ENCODE peak calls at places on chromosomes 13 and 19, in ten cellular contexts. One of them, this sample, is unnamed.

GRCh38 chr13:59673301-59673700 is 490.4 kb downstream of the DIAPH3 start:
- DNase-seq in stomach: no peak
- DNase-seq in SW480: no peak
- DNase-seq in AG10803: peak; percentile 54
- DNase-seq in progenitor cell of endocrine pancreas: no peak
- DNase-seq in hypothalamus: no peak
- DNase-seq in osteocyte: no peak
- DNase-seq in NCI-H1436: no peak
- DNase-seq in lower lobe of right lung: no peak
- DNase-seq in stimulated activated CD8-positive, alpha-beta memory T cell treated with anti-CD3 and anti-CD28 coated beads, Interleukin-4, amount 100 ng/mL, for 1 hour: no peak
- DNase-seq in this sample: no peak

GRCh38 chr19:617551-618246 is 15.6 kb downstream of the POLRMT start:
- DNase-seq in stomach: no peak
- DNase-seq in SW480: no peak
- DNase-seq in AG10803: no peak
- DNase-seq in progenitor cell of endocrine pancreas: no peak
- DNase-seq in hypothalamus: no peak
- DNase-seq in osteocyte: no peak
- DNase-seq in NCI-H1436: no peak
- DNase-seq in lower lobe of right lung: no peak
- DNase-seq in stimulated activated CD8-positive, alpha-beta memory T cell treated with anti-CD3 and anti-CD28 coated beads, Interleukin-4, amount 100 ng/mL, for 1 hour: no peak
- DNase-seq in this sample: no peak

GRCh38 chr13:28754698-28755545 is 36.2 kb upstream of the SLC46A3 start:
- DNase-seq in stomach: no peak
- DNase-seq in SW480: peak; percentile 83
- DNase-seq in AG10803: peak; percentile 48
- DNase-seq in progenitor cell of endocrine pancreas: no peak
- DNase-seq in hypothalamus: no peak
- DNase-seq in osteocyte: peak; percentile 79
- DNase-seq in NCI-H1436: no peak
- DNase-seq in lower lobe of right lung: no peak
- DNase-seq in stimulated activated CD8-positive, alpha-beta memory T cell treated with anti-CD3 and anti-CD28 coated beads, Interleukin-4, amount 100 ng/mL, for 1 hour: no peak
- DNase-seq in this sample: no peak

GRCh38 chr19:30216453-30216852 is 155.7 kb upstream of the ZNF536 start:
- DNase-seq in stomach: no peak
- DNase-seq in SW480: no peak
- DNase-seq in AG10803: no peak
- DNase-seq in progenitor cell of endocrine pancreas: no peak
- DNase-seq in hypothalamus: no peak
- DNase-seq in osteocyte: no peak
- DNase-seq in NCI-H1436: no peak
- DNase-seq in lower lobe of right lung: no peak
- DNase-seq in stimulated activated CD8-positive, alpha-beta memory T cell treated with anti-CD3 and anti-CD28 coated beads, Interleukin-4, amount 100 ng/mL, for 1 hour: no peak
- DNase-seq in this sample: no peak

GRCh38 chr13:35923347-35923746 is 207.8 kb downstream of the DCLK1 start:
- DNase-seq in stomach: no peak
- DNase-seq in SW480: peak; percentile 49
- DNase-seq in AG10803: peak; percentile 37
- DNase-seq in progenitor cell of endocrine pancreas: no peak
- DNase-seq in hypothalamus: no peak
- DNase-seq in osteocyte: peak; percentile 66
- DNase-seq in NCI-H1436: no peak
- DNase-seq in lower lobe of right lung: no peak
- DNase-seq in stimulated activated CD8-positive, alpha-beta memory T cell treated with anti-CD3 and anti-CD28 coated beads, Interleukin-4, amount 100 ng/mL, for 1 hour: no peak
- DNase-seq in this sample: no peak

GRCh38 chr19:7595466-7596133 is at the start of gene CAMSAP3:
- DNase-seq in stomach: peak; percentile 66
- DNase-seq in SW480: peak; percentile 75
- DNase-seq in AG10803: peak; percentile 51
- DNase-seq in progenitor cell of endocrine pancreas: peak; percentile 90
- DNase-seq in hypothalamus: no peak
- DNase-seq in osteocyte: no peak
- DNase-seq in NCI-H1436: peak; percentile 81
- DNase-seq in lower lobe of right lung: peak; percentile 77
- DNase-seq in stimulated activated CD8-positive, alpha-beta memory T cell treated with anti-CD3 and anti-CD28 coated beads, Interleukin-4, amount 100 ng/mL, for 1 hour: no peak
- DNase-seq in this sample: no peak

GRCh38 chr13:43698743-43699142 is 88.0 kb downstream of the ENOX1 start:
- DNase-seq in stomach: no peak
- DNase-seq in SW480: no peak
- DNase-seq in AG10803: peak; percentile 36
- DNase-seq in progenitor cell of endocrine pancreas: no peak
- DNase-seq in hypothalamus: no peak
- DNase-seq in osteocyte: no peak
- DNase-seq in NCI-H1436: no peak
- DNase-seq in lower lobe of right lung: no peak
- DNase-seq in stimulated activated CD8-positive, alpha-beta memory T cell treated with anti-CD3 and anti-CD28 coated beads, Interleukin-4, amount 100 ng/mL, for 1 hour: no peak
- DNase-seq in this sample: no peak

GRCh38 chr13:68257111-68257842 is 1027.1 kb upstream of the PCDH9 start:
- DNase-seq in stomach: no peak
- DNase-seq in SW480: no peak
- DNase-seq in AG10803: no peak
- DNase-seq in progenitor cell of endocrine pancreas: no peak
- DNase-seq in hypothalamus: no peak
- DNase-seq in osteocyte: no peak
- DNase-seq in NCI-H1436: no peak
- DNase-seq in lower lobe of right lung: no peak
- DNase-seq in stimulated activated CD8-positive, alpha-beta memory T cell treated with anti-CD3 and anti-CD28 coated beads, Interleukin-4, amount 100 ng/mL, for 1 hour: no peak
- DNase-seq in this sample: no peak

GRCh38 chr13:103200118-103200885 is 134.1 kb upstream of the SLC10A2 start:
- DNase-seq in stomach: no peak
- DNase-seq in SW480: no peak
- DNase-seq in AG10803: no peak
- DNase-seq in progenitor cell of endocrine pancreas: no peak
- DNase-seq in hypothalamus: no peak
- DNase-seq in osteocyte: no peak
- DNase-seq in NCI-H1436: no peak
- DNase-seq in lower lobe of right lung: no peak
- DNase-seq in stimulated activated CD8-positive, alpha-beta memory T cell treated with anti-CD3 and anti-CD28 coated beads, Interleukin-4, amount 100 ng/mL, for 1 hour: no peak
- DNase-seq in this sample: no peak

GRCh38 chr13:99658266-99658991 is 157.2 kb downstream of the TM9SF2 start:
- DNase-seq in stomach: peak; percentile 65
- DNase-seq in SW480: peak; percentile 17
- DNase-seq in AG10803: peak; percentile 56
- DNase-seq in progenitor cell of endocrine pancreas: peak; percentile 43
- DNase-seq in hypothalamus: peak; percentile 13
- DNase-seq in osteocyte: peak; percentile 85
- DNase-seq in NCI-H1436: peak; percentile 7
- DNase-seq in lower lobe of right lung: peak; percentile 65
- DNase-seq in stimulated activated CD8-positive, alpha-beta memory T cell treated with anti-CD3 and anti-CD28 coated beads, Interleukin-4, amount 100 ng/mL, for 1 hour: peak; percentile 5
- DNase-seq in this sample: peak; percentile 34

GRCh38 chr19:36420961-36421748 is 2.7 kb upstream of the ZFP82 start:
- DNase-seq in stomach: no peak
- DNase-seq in SW480: no peak
- DNase-seq in AG10803: peak; percentile 40
- DNase-seq in progenitor cell of endocrine pancreas: peak; percentile 10
- DNase-seq in hypothalamus: no peak
- DNase-seq in osteocyte: no peak
- DNase-seq in NCI-H1436: no peak
- DNase-seq in lower lobe of right lung: no peak
- DNase-seq in stimulated activated CD8-positive, alpha-beta memory T cell treated with anti-CD3 and anti-CD28 coated beads, Interleukin-4, amount 100 ng/mL, for 1 hour: no peak
- DNase-seq in this sample: peak; percentile 14

GRCh38 chr13:111347438-111347837 is 27.0 kb downstream of the TEX29 start:
- DNase-seq in stomach: no peak
- DNase-seq in SW480: no peak
- DNase-seq in AG10803: no peak
- DNase-seq in progenitor cell of endocrine pancreas: no peak
- DNase-seq in hypothalamus: no peak
- DNase-seq in osteocyte: peak; percentile 54
- DNase-seq in NCI-H1436: no peak
- DNase-seq in lower lobe of right lung: no peak
- DNase-seq in stimulated activated CD8-positive, alpha-beta memory T cell treated with anti-CD3 and anti-CD28 coated beads, Interleukin-4, amount 100 ng/mL, for 1 hour: no peak
- DNase-seq in this sample: no peak

GRCh38 chr19:54426291-54426918 is 11.1 kb downstream of the TTYH1 start:
- DNase-seq in stomach: no peak
- DNase-seq in SW480: peak; percentile 30
- DNase-seq in AG10803: no peak
- DNase-seq in progenitor cell of endocrine pancreas: no peak
- DNase-seq in hypothalamus: no peak
- DNase-seq in osteocyte: no peak
- DNase-seq in NCI-H1436: no peak
- DNase-seq in lower lobe of right lung: no peak
- DNase-seq in stimulated activated CD8-positive, alpha-beta memory T cell treated with anti-CD3 and anti-CD28 coated beads, Interleukin-4, amount 100 ng/mL, for 1 hour: no peak
- DNase-seq in this sample: no peak

GRCh38 chr13:106415971-106416370 is 119.5 kb downstream of the EFNB2 start:
- DNase-seq in stomach: no peak
- DNase-seq in SW480: no peak
- DNase-seq in AG10803: no peak
- DNase-seq in progenitor cell of endocrine pancreas: no peak
- DNase-seq in hypothalamus: no peak
- DNase-seq in osteocyte: no peak
- DNase-seq in NCI-H1436: no peak
- DNase-seq in lower lobe of right lung: no peak
- DNase-seq in stimulated activated CD8-positive, alpha-beta memory T cell treated with anti-CD3 and anti-CD28 coated beads, Interleukin-4, amount 100 ng/mL, for 1 hour: no peak
- DNase-seq in this sample: no peak

GRCh38 chr19:54142166-54142780 is 4.7 kb downstream of the CNOT3 start:
- DNase-seq in stomach: no peak
- DNase-seq in SW480: no peak
- DNase-seq in AG10803: no peak
- DNase-seq in progenitor cell of endocrine pancreas: no peak
- DNase-seq in hypothalamus: no peak
- DNase-seq in osteocyte: no peak
- DNase-seq in NCI-H1436: no peak
- DNase-seq in lower lobe of right lung: no peak
- DNase-seq in stimulated activated CD8-positive, alpha-beta memory T cell treated with anti-CD3 and anti-CD28 coated beads, Interleukin-4, amount 100 ng/mL, for 1 hour: no peak
- DNase-seq in this sample: no peak

GRCh38 chr19:41868989-41869300 is 8.1 kb upstream of the CD79A start:
- DNase-seq in stomach: no peak
- DNase-seq in SW480: no peak
- DNase-seq in AG10803: no peak
- DNase-seq in progenitor cell of endocrine pancreas: no peak
- DNase-seq in hypothalamus: no peak
- DNase-seq in osteocyte: no peak
- DNase-seq in NCI-H1436: no peak
- DNase-seq in lower lobe of right lung: no peak
- DNase-seq in stimulated activated CD8-positive, alpha-beta memory T cell treated with anti-CD3 and anti-CD28 coated beads, Interleukin-4, amount 100 ng/mL, for 1 hour: no peak
- DNase-seq in this sample: no peak

GRCh38 chr19:6593651-6594416 is 2.9 kb upstream of the CD70 start:
- DNase-seq in stomach: no peak
- DNase-seq in SW480: no peak
- DNase-seq in AG10803: no peak
- DNase-seq in progenitor cell of endocrine pancreas: no peak
- DNase-seq in hypothalamus: no peak
- DNase-seq in osteocyte: no peak
- DNase-seq in NCI-H1436: no peak
- DNase-seq in lower lobe of right lung: no peak
- DNase-seq in stimulated activated CD8-positive, alpha-beta memory T cell treated with anti-CD3 and anti-CD28 coated beads, Interleukin-4, amount 100 ng/mL, for 1 hour: no peak
- DNase-seq in this sample: no peak

GRCh38 chr13:98512774-98513327 is 64.1 kb downstream of the STK24 start:
- DNase-seq in stomach: no peak
- DNase-seq in SW480: no peak
- DNase-seq in AG10803: no peak
- DNase-seq in progenitor cell of endocrine pancreas: no peak
- DNase-seq in hypothalamus: no peak
- DNase-seq in osteocyte: peak; percentile 27
- DNase-seq in NCI-H1436: no peak
- DNase-seq in lower lobe of right lung: no peak
- DNase-seq in stimulated activated CD8-positive, alpha-beta memory T cell treated with anti-CD3 and anti-CD28 coated beads, Interleukin-4, amount 100 ng/mL, for 1 hour: no peak
- DNase-seq in this sample: no peak

GRCh38 chr13:37869756-37870488 is at the start of gene TRPC4:
- DNase-seq in stomach: peak; percentile 31
- DNase-seq in SW480: no peak
- DNase-seq in AG10803: peak; percentile 80
- DNase-seq in progenitor cell of endocrine pancreas: peak; percentile 49
- DNase-seq in hypothalamus: no peak
- DNase-seq in osteocyte: peak; percentile 88
- DNase-seq in NCI-H1436: peak; percentile 38
- DNase-seq in lower lobe of right lung: peak; percentile 41
- DNase-seq in stimulated activated CD8-positive, alpha-beta memory T cell treated with anti-CD3 and anti-CD28 coated beads, Interleukin-4, amount 100 ng/mL, for 1 hour: no peak
- DNase-seq in this sample: peak; percentile 47

GRCh38 chr19:19185853-19186728 is 5.9 kb downstream of the BORCS8 start:
- DNase-seq in stomach: peak; percentile 37
- DNase-seq in SW480: peak; percentile 54
- DNase-seq in AG10803: peak; percentile 16
- DNase-seq in progenitor cell of endocrine pancreas: peak; percentile 31
- DNase-seq in hypothalamus: no peak
- DNase-seq in osteocyte: no peak
- DNase-seq in NCI-H1436: peak; percentile 30
- DNase-seq in lower lobe of right lung: no peak
- DNase-seq in stimulated activated CD8-positive, alpha-beta memory T cell treated with anti-CD3 and anti-CD28 coated beads, Interleukin-4, amount 100 ng/mL, for 1 hour: no peak
- DNase-seq in this sample: no peak

GRCh38 chr19:8334458-8335342 is 8.4 kb downstream of the KANK3 start:
- DNase-seq in stomach: peak; percentile 72
- DNase-seq in SW480: peak; percentile 73
- DNase-seq in AG10803: peak; percentile 34
- DNase-seq in progenitor cell of endocrine pancreas: peak; percentile 53
- DNase-seq in hypothalamus: no peak
- DNase-seq in osteocyte: no peak
- DNase-seq in NCI-H1436: no peak
- DNase-seq in lower lobe of right lung: peak; percentile 73
- DNase-seq in stimulated activated CD8-positive, alpha-beta memory T cell treated with anti-CD3 and anti-CD28 coated beads, Interleukin-4, amount 100 ng/mL, for 1 hour: no peak
- DNase-seq in this sample: peak; percentile 37

GRCh38 chr19:15911599-15912237 is 13.8 kb upstream of the CYP4F2 start:
- DNase-seq in stomach: peak; percentile 17
- DNase-seq in SW480: no peak
- DNase-seq in AG10803: no peak
- DNase-seq in progenitor cell of endocrine pancreas: no peak
- DNase-seq in hypothalamus: no peak
- DNase-seq in osteocyte: peak; percentile 79
- DNase-seq in NCI-H1436: no peak
- DNase-seq in lower lobe of right lung: no peak
- DNase-seq in stimulated activated CD8-positive, alpha-beta memory T cell treated with anti-CD3 and anti-CD28 coated beads, Interleukin-4, amount 100 ng/mL, for 1 hour: no peak
- DNase-seq in this sample: no peak

GRCh38 chr13:40221460-40222201 is 444.8 kb downstream of the FOXO1 start:
- DNase-seq in stomach: no peak
- DNase-seq in SW480: peak; percentile 57
- DNase-seq in AG10803: peak; percentile 37
- DNase-seq in progenitor cell of endocrine pancreas: no peak
- DNase-seq in hypothalamus: no peak
- DNase-seq in osteocyte: no peak
- DNase-seq in NCI-H1436: no peak
- DNase-seq in lower lobe of right lung: no peak
- DNase-seq in stimulated activated CD8-positive, alpha-beta memory T cell treated with anti-CD3 and anti-CD28 coated beads, Interleukin-4, amount 100 ng/mL, for 1 hour: no peak
- DNase-seq in this sample: peak; percentile 18

GRCh38 chr19:37304190-37304883 is 66.6 kb upstream of the ZNF527 start:
- DNase-seq in stomach: no peak
- DNase-seq in SW480: no peak
- DNase-seq in AG10803: no peak
- DNase-seq in progenitor cell of endocrine pancreas: peak; percentile 47
- DNase-seq in hypothalamus: no peak
- DNase-seq in osteocyte: no peak
- DNase-seq in NCI-H1436: no peak
- DNase-seq in lower lobe of right lung: peak; percentile 46
- DNase-seq in stimulated activated CD8-positive, alpha-beta memory T cell treated with anti-CD3 and anti-CD28 coated beads, Interleukin-4, amount 100 ng/mL, for 1 hour: no peak
- DNase-seq in this sample: no peak

GRCh38 chr19:3282155-3282554 is 57.7 kb downstream of the CELF5 start:
- DNase-seq in stomach: no peak
- DNase-seq in SW480: no peak
- DNase-seq in AG10803: no peak
- DNase-seq in progenitor cell of endocrine pancreas: no peak
- DNase-seq in hypothalamus: no peak
- DNase-seq in osteocyte: no peak
- DNase-seq in NCI-H1436: no peak
- DNase-seq in lower lobe of right lung: no peak
- DNase-seq in stimulated activated CD8-positive, alpha-beta memory T cell treated with anti-CD3 and anti-CD28 coated beads, Interleukin-4, amount 100 ng/mL, for 1 hour: no peak
- DNase-seq in this sample: no peak

GRCh38 chr19:11046608-11047354 is 42.5 kb upstream of the LDLR start:
- DNase-seq in stomach: no peak
- DNase-seq in SW480: no peak
- DNase-seq in AG10803: no peak
- DNase-seq in progenitor cell of endocrine pancreas: no peak
- DNase-seq in hypothalamus: no peak
- DNase-seq in osteocyte: no peak
- DNase-seq in NCI-H1436: no peak
- DNase-seq in lower lobe of right lung: no peak
- DNase-seq in stimulated activated CD8-positive, alpha-beta memory T cell treated with anti-CD3 and anti-CD28 coated beads, Interleukin-4, amount 100 ng/mL, for 1 hour: no peak
- DNase-seq in this sample: no peak

GRCh38 chr13:95023405-95023804 is 277.8 kb downstream of the ABCC4 start:
- DNase-seq in stomach: no peak
- DNase-seq in SW480: no peak
- DNase-seq in AG10803: no peak
- DNase-seq in progenitor cell of endocrine pancreas: no peak
- DNase-seq in hypothalamus: no peak
- DNase-seq in osteocyte: no peak
- DNase-seq in NCI-H1436: peak; percentile 75
- DNase-seq in lower lobe of right lung: no peak
- DNase-seq in stimulated activated CD8-positive, alpha-beta memory T cell treated with anti-CD3 and anti-CD28 coated beads, Interleukin-4, amount 100 ng/mL, for 1 hour: no peak
- DNase-seq in this sample: no peak

GRCh38 chr13:73849292-73849691 is 284.9 kb downstream of the KLF12 start:
- DNase-seq in stomach: no peak
- DNase-seq in SW480: peak; percentile 25
- DNase-seq in AG10803: peak; percentile 59
- DNase-seq in progenitor cell of endocrine pancreas: no peak
- DNase-seq in hypothalamus: no peak
- DNase-seq in osteocyte: no peak
- DNase-seq in NCI-H1436: peak; percentile 11
- DNase-seq in lower lobe of right lung: no peak
- DNase-seq in stimulated activated CD8-positive, alpha-beta memory T cell treated with anti-CD3 and anti-CD28 coated beads, Interleukin-4, amount 100 ng/mL, for 1 hour: no peak
- DNase-seq in this sample: no peak

This sample was measured in mucosa of gallbladder.